ENCODE peak calls at places on chromosomes 5 and 9, in five cellular contexts. One of them, this sample, is unnamed.

GRCh38 chr5:159518361-159518760 is 188.1 kb upstream of the IL12B start:
- DNase-seq in Peyer's patch: no peak
- DNase-seq in fibroblast of lung: no peak
- DNase-seq in RWPE1: no peak
- DNase-seq in H9: no peak
- DNase-seq in this sample: no peak

GRCh38 chr9:33132249-33132772 is 34.8 kb downstream of the B4GALT1 start:
- DNase-seq in Peyer's patch: no peak
- DNase-seq in fibroblast of lung: peak
- DNase-seq in RWPE1: peak
- DNase-seq in H9: no peak
- DNase-seq in this sample: peak

GRCh38 chr5:177325868-177326381 is 14.2 kb upstream of the MXD3 start:
- DNase-seq in Peyer's patch: no peak
- DNase-seq in fibroblast of lung: no peak
- DNase-seq in RWPE1: no peak
- DNase-seq in H9: no peak
- DNase-seq in this sample: no peak

GRCh38 chr9:123397975-123398374 is 42.0 kb downstream of the CRB2 start:
- DNase-seq in Peyer's patch: no peak
- DNase-seq in fibroblast of lung: no peak
- DNase-seq in RWPE1: no peak
- DNase-seq in H9: no peak
- DNase-seq in this sample: no peak

GRCh38 chr5:65327582-65327981 is 154.1 kb downstream of the ADAMTS6 start:
- DNase-seq in Peyer's patch: no peak
- DNase-seq in fibroblast of lung: peak
- DNase-seq in RWPE1: no peak
- DNase-seq in H9: no peak
- DNase-seq in this sample: peak

GRCh38 chr9:91958179-91958578 is 8.2 kb upstream of the ROR2 start:
- DNase-seq in Peyer's patch: no peak
- DNase-seq in fibroblast of lung: no peak
- DNase-seq in RWPE1: no peak
- DNase-seq in H9: no peak
- DNase-seq in this sample: no peak

GRCh38 chr5:7877851-7878250 is 8.9 kb downstream of the MTRR start:
- DNase-seq in Peyer's patch: no peak
- DNase-seq in fibroblast of lung: peak
- DNase-seq in RWPE1: no peak
- DNase-seq in H9: no peak
- DNase-seq in this sample: no peak

GRCh38 chr5:148125641-148126040 is 42.7 kb upstream of the SPINK14 start:
- DNase-seq in Peyer's patch: no peak
- DNase-seq in fibroblast of lung: peak
- DNase-seq in RWPE1: peak
- DNase-seq in H9: no peak
- DNase-seq in this sample: no peak

GRCh38 chr5:171313481-171314206 is 4.6 kb downstream of the TLX3 start:
- DNase-seq in Peyer's patch: no peak
- DNase-seq in fibroblast of lung: no peak
- DNase-seq in RWPE1: no peak
- DNase-seq in H9: no peak
- DNase-seq in this sample: no peak

GRCh38 chr9:129712595-129713524 is 40.0 kb downstream of the PTGES start:
- DNase-seq in Peyer's patch: no peak
- DNase-seq in fibroblast of lung: peak
- DNase-seq in RWPE1: no peak
- DNase-seq in H9: peak
- DNase-seq in this sample: peak

GRCh38 chr5:34656700-34657549 is 797 bp downstream of the RAI14 start:
- DNase-seq in Peyer's patch: no peak
- DNase-seq in fibroblast of lung: no peak
- DNase-seq in RWPE1: peak
- DNase-seq in H9: no peak
- DNase-seq in this sample: no peak
- H3K27ac ChIP-seq in Peyer's patch: peak
- H3K27ac ChIP-seq in fibroblast of lung: peak
- H3K27ac ChIP-seq in RWPE1: peak
- H3K27ac ChIP-seq in H9: peak
- H3K27ac ChIP-seq in this sample: peak

GRCh38 chr5:74336286-74336685 is 304.2 kb downstream of the ENC1 start:
- DNase-seq in Peyer's patch: no peak
- DNase-seq in fibroblast of lung: no peak
- DNase-seq in RWPE1: no peak
- DNase-seq in H9: no peak
- DNase-seq in this sample: no peak
- TF ChIP-seq CTCF in Peyer's patch: no peak
- TF ChIP-seq CTCF in fibroblast of lung: peak
- TF ChIP-seq CTCF in RWPE1: no peak
- TF ChIP-seq CTCF in H9: peak
- TF ChIP-seq CTCF in this sample: peak

GRCh38 chr5:120614512-120614911 is 150.4 kb downstream of the PRR16 start:
- DNase-seq in Peyer's patch: no peak
- DNase-seq in fibroblast of lung: peak
- DNase-seq in RWPE1: peak
- DNase-seq in H9: no peak
- DNase-seq in this sample: no peak
- H3K27ac ChIP-seq in Peyer's patch: no peak
- H3K27ac ChIP-seq in fibroblast of lung: no peak
- H3K27ac ChIP-seq in RWPE1: no peak
- H3K27ac ChIP-seq in H9: no peak
- H3K27ac ChIP-seq in this sample: no peak

GRCh38 chr5:71697967-71698366 is 21.1 kb upstream of the CARTPT start:
- DNase-seq in Peyer's patch: no peak
- DNase-seq in fibroblast of lung: no peak
- DNase-seq in RWPE1: no peak
- DNase-seq in H9: peak
- DNase-seq in this sample: no peak
- TF ChIP-seq CTCF in Peyer's patch: no peak
- TF ChIP-seq CTCF in fibroblast of lung: peak
- TF ChIP-seq CTCF in RWPE1: peak
- TF ChIP-seq CTCF in H9: peak
- TF ChIP-seq CTCF in this sample: peak

DNA sequence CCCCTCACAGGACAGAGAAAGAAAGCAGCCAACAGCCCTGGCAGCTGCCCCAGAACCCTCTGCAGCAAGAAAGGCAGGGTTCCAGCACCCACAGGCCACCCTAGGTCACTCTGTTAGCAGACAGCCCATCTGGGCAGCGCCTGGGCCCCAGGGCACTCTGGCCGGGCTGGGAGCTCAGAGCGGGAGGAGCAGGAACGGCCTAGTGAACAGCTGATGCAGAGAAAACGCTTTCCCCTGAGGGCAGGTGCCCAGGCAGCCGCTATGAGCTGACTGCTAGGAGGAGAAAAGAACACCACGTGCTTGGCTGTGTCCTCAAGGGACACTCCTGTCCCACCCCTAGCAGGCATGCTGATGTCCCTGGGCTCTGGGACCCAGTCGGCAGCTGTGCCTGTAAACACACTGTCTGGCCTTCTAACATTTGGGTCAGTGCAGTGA is 6.6 kb downstream of the RALGDS start:
- DNase-seq in Peyer's patch: no peak
- DNase-seq in fibroblast of lung: peak
- DNase-seq in RWPE1: no peak
- DNase-seq in H9: no peak
- DNase-seq in this sample: no peak
- H3K27ac ChIP-seq in Peyer's patch: peak
- H3K27ac ChIP-seq in fibroblast of lung: no peak
- H3K27ac ChIP-seq in RWPE1: peak
- H3K27ac ChIP-seq in H9: no peak
- H3K27ac ChIP-seq in this sample: no peak

GRCh38 chr9:4196376-4196775 is 103.5 kb downstream of the GLIS3 start:
- DNase-seq in Peyer's patch: no peak
- DNase-seq in fibroblast of lung: no peak
- DNase-seq in RWPE1: no peak
- DNase-seq in H9: no peak
- DNase-seq in this sample: no peak

GRCh38 chr9:4193391-4193790 is 106.5 kb downstream of the GLIS3 start:
- DNase-seq in Peyer's patch: no peak
- DNase-seq in fibroblast of lung: no peak
- DNase-seq in RWPE1: no peak
- DNase-seq in H9: no peak
- DNase-seq in this sample: no peak

GRCh38 chr9:4196886-4197285 is 103.0 kb downstream of the GLIS3 start:
- DNase-seq in Peyer's patch: no peak
- DNase-seq in fibroblast of lung: peak
- DNase-seq in RWPE1: no peak
- DNase-seq in H9: no peak
- DNase-seq in this sample: no peak

GRCh38 chr9:4195285-4195684 is 104.6 kb downstream of the GLIS3 start:
- DNase-seq in Peyer's patch: no peak
- DNase-seq in fibroblast of lung: no peak
- DNase-seq in RWPE1: no peak
- DNase-seq in H9: no peak
- DNase-seq in this sample: no peak

DNA sequence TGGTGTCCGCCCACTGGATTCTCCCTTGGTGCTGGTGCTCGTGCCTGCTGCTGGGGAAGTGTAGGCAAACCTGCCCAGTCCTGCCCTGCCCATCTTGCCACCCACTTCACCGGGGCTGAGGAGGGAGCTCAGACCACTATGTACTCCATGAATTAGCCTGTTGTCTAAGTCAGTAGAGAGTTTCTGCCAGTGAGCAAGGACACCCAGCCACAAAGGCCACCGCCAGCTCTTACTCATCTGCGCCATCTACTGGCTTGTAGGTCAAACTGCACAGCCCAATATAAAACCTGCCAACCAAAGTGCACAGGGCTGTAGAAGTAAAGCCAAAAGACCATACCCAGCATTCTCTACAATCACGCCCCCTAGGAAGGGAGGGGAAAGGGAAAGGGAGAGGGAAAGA is 102.3 kb downstream of the GLIS3 start:
- DNase-seq in Peyer's patch: no peak
- DNase-seq in fibroblast of lung: no peak
- DNase-seq in RWPE1: no peak
- DNase-seq in H9: peak
- DNase-seq in this sample: no peak
- TF ChIP-seq CTCF in Peyer's patch: peak
- TF ChIP-seq CTCF in fibroblast of lung: peak
- TF ChIP-seq CTCF in RWPE1: peak
- TF ChIP-seq CTCF in H9: peak
- TF ChIP-seq CTCF in this sample: peak

GRCh38 chr5:64285188-64286130 is 119.8 kb downstream of the RNF180 start:
- DNase-seq in Peyer's patch: no peak
- DNase-seq in fibroblast of lung: no peak
- DNase-seq in RWPE1: no peak
- DNase-seq in H9: no peak
- DNase-seq in this sample: no peak

GRCh38 chr5:64286381-64286780 is 120.7 kb downstream of the RNF180 start:
- DNase-seq in Peyer's patch: no peak
- DNase-seq in fibroblast of lung: no peak
- DNase-seq in RWPE1: no peak
- DNase-seq in H9: no peak
- DNase-seq in this sample: no peak
- H3K27ac ChIP-seq in Peyer's patch: no peak
- H3K27ac ChIP-seq in fibroblast of lung: no peak
- H3K27ac ChIP-seq in RWPE1: no peak
- H3K27ac ChIP-seq in H9: no peak
- H3K27ac ChIP-seq in this sample: no peak

GRCh38 chr9:79431019-79431679 is 140.6 kb upstream of the TLE4 start:
- DNase-seq in Peyer's patch: no peak
- DNase-seq in fibroblast of lung: no peak
- DNase-seq in RWPE1: no peak
- DNase-seq in H9: no peak
- DNase-seq in this sample: no peak

GRCh38 chr9:79428422-79428821 is 143.3 kb upstream of the TLE4 start:
- DNase-seq in Peyer's patch: no peak
- DNase-seq in fibroblast of lung: no peak
- DNase-seq in RWPE1: no peak
- DNase-seq in H9: no peak
- DNase-seq in this sample: no peak

GRCh38 chr9:79430599-79430998 is 141.2 kb upstream of the TLE4 start:
- DNase-seq in Peyer's patch: no peak
- DNase-seq in fibroblast of lung: no peak
- DNase-seq in RWPE1: no peak
- DNase-seq in H9: no peak
- DNase-seq in this sample: no peak

GRCh38 chr9:79432485-79432884 is 139.3 kb upstream of the TLE4 start:
- DNase-seq in Peyer's patch: no peak
- DNase-seq in fibroblast of lung: no peak
- DNase-seq in RWPE1: no peak
- DNase-seq in H9: no peak
- DNase-seq in this sample: no peak
- TF ChIP-seq CTCF in Peyer's patch: no peak
- TF ChIP-seq CTCF in fibroblast of lung: no peak
- TF ChIP-seq CTCF in RWPE1: peak
- TF ChIP-seq CTCF in H9: peak
- TF ChIP-seq CTCF in this sample: no peak

GRCh38 chr5:172447646-172448365 is 6.5 kb downstream of the SH3PXD2B start:
- DNase-seq in Peyer's patch: peak
- DNase-seq in fibroblast of lung: no peak
- DNase-seq in RWPE1: no peak
- DNase-seq in H9: no peak
- DNase-seq in this sample: no peak
- H3K27ac ChIP-seq in Peyer's patch: no peak
- H3K27ac ChIP-seq in fibroblast of lung: no peak
- H3K27ac ChIP-seq in RWPE1: no peak
- H3K27ac ChIP-seq in H9: no peak
- H3K27ac ChIP-seq in this sample: no peak

GRCh38 chr5:172646716-172647285 is 5.7 kb downstream of the NEURL1B start:
- DNase-seq in Peyer's patch: no peak
- DNase-seq in fibroblast of lung: no peak
- DNase-seq in RWPE1: no peak
- DNase-seq in H9: peak
- DNase-seq in this sample: no peak
- TF ChIP-seq CTCF in Peyer's patch: peak
- TF ChIP-seq CTCF in fibroblast of lung: peak
- TF ChIP-seq CTCF in RWPE1: no peak
- TF ChIP-seq CTCF in H9: peak
- TF ChIP-seq CTCF in this sample: peak

This sample was measured in AG04450.